ENCODE peak calls at places on chromosomes 2 and 18, in five cellular contexts. One of them, this sample, is unnamed.

GRCh38 chr2:65507102-65508069 is 75.0 kb upstream of the SPRED2 start:
- DNase-seq in NCI-H1105 treated with DMSO at 0.1 percent for 48 hours: no peak
- DNase-seq in stomach: no peak
- DNase-seq in pons: no peak
- DNase-seq in foreskin fibroblast: no peak
- DNase-seq in this sample: no peak

GRCh38 chr2:182521453-182522427 is 94.9 kb upstream of the PDE1A start:
- DNase-seq in pons: peak; percentile 44
- DNase-seq in NCI-H1105 treated with DMSO at 0.1 percent for 48 hours: peak; percentile 13
- DNase-seq in foreskin fibroblast: no peak
- DNase-seq in stomach: no peak
- DNase-seq in this sample: peak; percentile 69

GRCh38 chr18:76275913-76276312 is 219.1 kb downstream of the ZNF516 start:
- DNase-seq in NCI-H1105 treated with DMSO at 0.1 percent for 48 hours: peak; percentile 8
- DNase-seq in stomach: no peak
- DNase-seq in foreskin fibroblast: peak; percentile 54
- DNase-seq in pons: no peak
- DNase-seq in this sample: no peak

GRCh38 chr18:78726326-78727056 is 253.1 kb upstream of the SALL3 start:
- DNase-seq in NCI-H1105 treated with DMSO at 0.1 percent for 48 hours: no peak
- DNase-seq in foreskin fibroblast: no peak
- DNase-seq in pons: no peak
- DNase-seq in stomach: peak; percentile 14
- DNase-seq in this sample: no peak

GRCh38 chr2:221570321-221571107 is 1.6 kb downstream of the EPHA4 start:
- DNase-seq in foreskin fibroblast: peak; percentile 75
- DNase-seq in stomach: no peak
- DNase-seq in pons: no peak
- DNase-seq in NCI-H1105 treated with DMSO at 0.1 percent for 48 hours: peak; percentile 65
- DNase-seq in this sample: peak; percentile 83

GRCh38 chr2:231245253-231246094 is 47.0 kb downstream of the ARMC9 start:
- DNase-seq in stomach: peak; percentile 40
- DNase-seq in foreskin fibroblast: peak; percentile 36
- DNase-seq in NCI-H1105 treated with DMSO at 0.1 percent for 48 hours: no peak
- DNase-seq in pons: no peak
- DNase-seq in this sample: no peak

GRCh38 chr2:237614151-237614720 is 13.2 kb upstream of the LRRFIP1 start:
- DNase-seq in foreskin fibroblast: no peak
- DNase-seq in pons: no peak
- DNase-seq in NCI-H1105 treated with DMSO at 0.1 percent for 48 hours: peak; percentile 37
- DNase-seq in stomach: no peak
- DNase-seq in this sample: no peak

GRCh38 chr2:132991464-132992045 is 321.6 kb upstream of the LYPD1 start:
- DNase-seq in foreskin fibroblast: no peak
- DNase-seq in pons: no peak
- DNase-seq in NCI-H1105 treated with DMSO at 0.1 percent for 48 hours: peak; percentile 78
- DNase-seq in stomach: peak; percentile 25
- DNase-seq in this sample: no peak

This sample was measured in G401.